ENCODE peak calls at places on chromosomes 3 and 15, in nine cellular contexts. E is lower lobe of right lung, C is adipocyte, Q is stromal cell of bone marrow, P is NCI-H1417, I is colonic mucosa, D is Panc1, W is HepG2, A is A549. Z is an unnamed sample.

GRCh38 chr3:114649331-114649730 is 355.5 kb downstream of the TIGIT start:
- DNase-seq in E (no peak), C (peak; percentile 2), Q (no peak), P (no peak), I (no peak), D (no peak), W (peak; percentile 69), A (peak; percentile 13), Z (no peak)

GRCh38 chr15:78049691-78050440 is 27.6 kb downstream of the TBC1D2B start:
- DNase-seq in E (peak; percentile 53), C (peak; percentile 85), Q (no peak), P (no peak), I (no peak), D (no peak), W (no peak), A (no peak), Z (peak; percentile 73)

GRCh38 chr3:69290006-69290405 is 95.9 kb downstream of the FRMD4B start:
- DNase-seq in E (no peak), C (no peak), Q (no peak), P (no peak), I (no peak), D (no peak), W (no peak), A (no peak), Z (no peak)

GRCh38 chr3:69499899-69500316 is 114.0 kb upstream of the FRMD4B start:
- DNase-seq in E (peak; percentile 68), C (no peak), Q (peak; percentile 54), P (no peak), I (peak; percentile 18), D (no peak), W (no peak), A (no peak), Z (no peak)

GRCh38 chr15:95996494-95996893 is 334.0 kb upstream of the NR2F2 start:
- DNase-seq in E (no peak), C (no peak), Q (no peak), P (no peak), I (no peak), D (no peak), W (no peak), A (no peak), Z (no peak)

GRCh38 chr15:64340355-64340754 is 15.6 kb downstream of the CSNK1G1 start:
- DNase-seq in E (no peak), C (no peak), Q (no peak), P (no peak), I (no peak), D (no peak), W (no peak), A (no peak), Z (no peak)

GRCh38 chr3:108071394-108071793 is 19.4 kb downstream of the CD47 start:
- DNase-seq in E (no peak), C (no peak), Q (no peak), P (no peak), I (no peak), D (no peak), W (no peak), A (no peak), Z (no peak)

GRCh38 chr3:159586587-159587202 is 401.9 kb upstream of the IL12A start:
- DNase-seq in E (no peak), C (peak; percentile 57), Q (peak; percentile 12), P (peak; percentile 59), I (no peak), D (no peak), W (peak; percentile 9), A (peak; percentile 15), Z (no peak)

GRCh38 chr15:70098461-70099166 is 897 bp upstream of the TLE3 start:
- DNase-seq in E (peak; percentile 70), C (peak; percentile 57), Q (no peak), P (peak; percentile 85), I (peak; percentile 53), D (no peak), W (peak; percentile 86), A (peak; percentile 54), Z (no peak)

GRCh38 chr3:156037356-156037755 is 83.0 kb upstream of the KCNAB1 start:
- DNase-seq in E (no peak), C (no peak), Q (no peak), P (peak; percentile 79), I (no peak), D (no peak), W (peak; percentile 11), A (no peak), Z (no peak)

GRCh38 chr15:74763416-74763815 is 14.8 kb downstream of the CYP1A2 start:
- DNase-seq in E (peak; percentile 65), C (no peak), Q (no peak), P (peak; percentile 51), I (no peak), D (no peak), W (no peak), A (no peak), Z (no peak)

GRCh38 chr15:93049914-93050534 is 39.0 kb downstream of the RGMA start:
- DNase-seq in E (no peak), C (no peak), Q (no peak), P (peak; percentile 48), I (no peak), D (no peak), W (no peak), A (no peak), Z (no peak)